ENCODE peak calls at places on chromosomes 6 and 20, in eight cellular contexts. K is caudate nucleus, P is neural progenitor cell, R is RWPE1, B is RWPE2, F is cardiac muscle cell, A is tibial artery, T is left lung. E is an unnamed sample.

GRCh38 chr6:161429921-161430490 is 156.1 kb upstream of the AGPAT4 start:
- DNase-seq in A (no peak), B (no peak), P (no peak), R (no peak), T (no peak), K (no peak), F (no peak), E (no peak)

GRCh38 chr6:144284753-144285547 is at the start of gene UTRN:
- DNase-seq in A (peak; percentile 91), K (peak; percentile 26), F (peak; percentile 92), P (peak; percentile 94), B (peak; percentile 81), R (peak; percentile 73), T (peak; percentile 87), E (peak; percentile 34)

GRCh38 chr6:938271-939046 is 245.5 kb upstream of the EXOC2 start:
- DNase-seq in P (no peak), A (no peak), B (no peak), R (no peak), K (no peak), F (no peak), T (no peak), E (no peak)

GRCh38 chr6:119172813-119173212 is 94.3 kb upstream of the FAM184A start:
- DNase-seq in A (no peak), P (no peak), T (no peak), K (no peak), F (no peak), R (peak; percentile 29), B (no peak), E (no peak)

GRCh38 chr6:145017516-145017915 is 717.8 kb downstream of the EPM2A start:
- DNase-seq in K (no peak), F (no peak), P (no peak), A (no peak), R (no peak), B (no peak), T (no peak), E (no peak)

GRCh38 chr6:165634076-165634475 is 29.0 kb downstream of the PDE10A start:
- DNase-seq in A (no peak), F (no peak), B (no peak), R (no peak), T (no peak), P (no peak), K (no peak), E (no peak)

GRCh38 chr20:50645253-50646068 is 45.9 kb downstream of the RIPOR3 start:
- DNase-seq in T (peak; percentile 67), A (peak; percentile 81), F (peak; percentile 60), K (no peak), B (peak; percentile 100), R (peak; percentile 100), P (peak; percentile 49), E (no peak)

GRCh38 chr20:3483784-3484183 is 13.0 kb downstream of the ATRN start:
- DNase-seq in B (no peak), K (no peak), P (no peak), R (no peak), T (no peak), A (no peak), F (no peak), E (no peak)

GRCh38 chr6:166928644-166929515 is 27.5 kb downstream of the RNASET2 start:
- DNase-seq in T (no peak), K (no peak), R (no peak), P (no peak), B (no peak), F (no peak), A (no peak), E (no peak)

DNA sequence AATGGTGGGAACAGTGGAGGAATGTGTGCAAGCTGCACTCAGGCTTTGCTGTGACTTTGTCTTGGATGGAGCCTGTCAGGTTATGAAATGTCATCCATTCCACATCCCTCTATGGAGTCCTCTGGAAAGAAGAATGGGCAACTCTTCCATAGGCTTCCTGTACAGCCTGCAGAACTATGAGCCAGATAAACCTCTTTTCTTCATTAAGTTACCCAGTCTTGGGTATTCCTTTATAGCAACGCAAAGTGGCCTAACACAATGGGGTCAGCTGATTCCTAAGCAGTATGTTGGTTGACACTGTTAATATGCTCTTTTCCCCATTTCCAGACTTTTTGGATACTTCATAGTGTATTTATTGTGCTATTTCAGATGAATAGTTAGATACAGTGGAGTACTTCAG is 75.8 kb upstream of the IYD start:
- DNase-seq in R (no peak), K (no peak), T (no peak), P (no peak), B (no peak), F (no peak), A (no peak), E (no peak)
- H3K27ac ChIP-seq in R (no peak overlapping the region), K (no peak overlapping the region), T (no peak overlapping the region), P (no peak overlapping the region), B (peak overlapping the region; percentile 46), F (no peak overlapping the region), A (no peak overlapping the region), E (no peak overlapping the region)

GRCh38 chr6:125300992-125301434 is 754 bp downstream of the HDDC2 start:
- DNase-seq in T (no peak), P (no peak), F (no peak), K (no peak), B (no peak), A (no peak), R (peak; percentile 16), E (no peak)

GRCh38 chr6:125302840-125303511 is 1.2 kb upstream of the HDDC2 start:
- DNase-seq in R (no peak), A (no peak), T (no peak), B (no peak), P (no peak), K (no peak), F (no peak), E (no peak)

GRCh38 chr6:125304970-125305369 is 3.2 kb upstream of the HDDC2 start:
- DNase-seq in R (no peak), A (no peak), K (no peak), B (no peak), F (no peak), P (no peak), T (no peak), E (no peak)

GRCh38 chr6:125301435-125302391 is at the start of gene HDDC2:
- DNase-seq in F (peak; percentile 88), R (peak; percentile 62), A (peak; percentile 83), B (peak; percentile 63), T (peak; percentile 76), P (peak; percentile 90), K (peak; percentile 45), E (peak; percentile 24)

GRCh38 chr6:125303512-125303854 is 1.7 kb upstream of the HDDC2 start:
- DNase-seq in B (no peak), P (no peak), T (no peak), R (no peak), A (no peak), F (no peak), K (no peak), E (no peak)
- H3K27ac ChIP-seq in B (no peak overlapping the region), P (no peak overlapping the region), T (no peak overlapping the region), R (no peak overlapping the region), A (no peak overlapping the region), F (no peak overlapping the region), K (no peak overlapping the region), E (no peak overlapping the region)

GRCh38 chr6:124974770-124975377 is 12.6 kb downstream of the RNF217 start:
- DNase-seq in P (no peak), T (no peak), R (no peak), A (no peak), B (no peak), F (no peak), K (no peak), E (no peak)
- H3K27ac ChIP-seq in P (no peak overlapping the region), T (no peak overlapping the region), R (no peak overlapping the region), A (no peak overlapping the region), B (peak overlapping the region; percentile 73), F (no peak overlapping the region), K (no peak overlapping the region), E (no peak overlapping the region)

DNA sequence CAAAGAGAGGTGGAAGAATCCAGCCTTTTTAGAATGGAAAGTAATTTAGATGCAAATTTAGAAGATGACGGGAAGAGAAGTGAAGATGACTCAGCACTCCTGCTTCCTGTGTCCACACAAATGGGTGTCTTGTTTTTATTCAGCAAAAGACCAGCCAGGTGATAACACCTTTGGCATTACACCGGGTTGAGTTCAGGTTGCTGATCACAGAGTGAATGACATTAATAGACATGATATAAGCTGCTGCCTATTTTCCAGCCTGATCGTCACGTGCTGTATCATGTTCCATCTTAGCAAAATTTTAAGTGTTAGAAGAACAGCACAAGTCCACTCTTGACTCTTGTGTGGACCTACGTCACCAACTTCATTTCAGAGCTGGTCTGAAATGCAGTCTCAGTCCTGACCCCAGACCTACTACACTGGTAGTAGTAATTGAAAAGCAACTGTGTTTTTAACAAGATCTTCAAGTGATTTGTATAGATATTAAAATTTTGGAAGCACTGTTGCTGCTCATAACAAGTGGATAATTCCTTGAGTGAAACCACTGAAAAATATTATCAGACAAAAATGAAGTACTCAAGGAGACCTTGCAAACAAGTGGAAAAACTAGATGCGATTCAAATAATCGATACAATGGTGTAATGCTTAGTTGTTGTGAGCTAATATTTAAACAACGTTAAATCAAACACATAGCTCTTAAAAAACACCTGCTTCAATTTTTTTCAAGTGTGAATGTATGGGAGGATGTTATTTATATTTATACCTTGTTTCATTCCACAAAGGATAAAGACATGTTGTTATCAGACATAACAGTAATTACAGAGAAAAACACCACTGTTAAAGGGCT is 110.8 kb upstream of the JAG1 start:
- DNase-seq in F (no peak), R (no peak), A (no peak), T (no peak), K (no peak), B (no peak), P (no peak), E (no peak)
- H3K27ac ChIP-seq in F (no peak overlapping the region), R (no peak overlapping the region), A (no peak overlapping the region), T (no peak overlapping the region), K (no peak overlapping the region), B (no peak overlapping the region), P (no peak overlapping the region), E (no peak overlapping the region)

E was measured in CD4-positive, CD25-positive, alpha-beta regulatory T cell.